ENCODE peak calls at places on chromosome 15, in six cellular contexts. R is aorta; M is colonic mucosa; N is effector memory CD4-positive, alpha-beta T cell; G is heart left ventricle; H is endodermal cell. O is an unnamed sample. For H3K36me3, the result is how much of the 10 kb centered on the place peaks cover.

GRCh38 chr15:70486451-70487379 is 276.6 kb downstream of the UACA start:
- DNase-seq in R (peak), M (no peak), N (peak), G (no peak), H (no peak), O (peak)

GRCh38 chr15:49424954-49425353 is 1.9 kb downstream of the FGF7 start:
- DNase-seq in R (no peak), M (no peak), N (no peak), G (no peak), H (no peak), O (no peak)

GRCh38 chr15:77992356-77993222 is 84.9 kb downstream of the TBC1D2B start:
- DNase-seq in R (no peak), M (no peak), N (no peak), G (no peak), H (no peak), O (no peak)

GRCh38 chr15:64571857-64572291 is 111.5 kb downstream of the ZNF609 start:
- DNase-seq in R (no peak), M (peak), N (no peak), G (no peak), H (no peak), O (no peak)

GRCh38 chr15:82113116-82113715 is 67.4 kb upstream of the MEX3B start:
- DNase-seq in R (no peak), M (no peak), N (no peak), G (no peak), H (no peak), O (no peak)

GRCh38 chr15:33242669-33243191 is 48.2 kb upstream of the FMN1 start:
- DNase-seq in R (no peak), M (no peak), N (no peak), G (no peak), H (peak), O (no peak)

GRCh38 chr15:32106401-32107381 is 76.4 kb downstream of the CHRNA7 start:
- DNase-seq in R (no peak), M (no peak), N (no peak), G (no peak), H (peak), O (no peak)

GRCh38 chr15:56471440-56472069 is 6.6 kb upstream of the MNS1 start:
- DNase-seq in R (no peak), M (no peak), N (no peak), G (no peak), H (no peak), O (no peak)

GRCh38 chr15:37767841-37768455 is 166.5 kb upstream of the TMCO5A start:
- DNase-seq in R (no peak), M (no peak), N (no peak), G (no peak), H (no peak), O (no peak)

GRCh38 chr15:52415628-52416027 is 113.1 kb downstream of the MYO5A start:
- DNase-seq in R (no peak), M (no peak), N (no peak), G (no peak), H (no peak), O (no peak)

GRCh38 chr15:41115652-41116115 is 396 bp downstream of the INO80 start:
- DNase-seq in R (peak), M (peak), N (peak), G (peak), H (peak), O (peak)

GRCh38 chr15:89206908-89207331 is 14.5 kb downstream of the RLBP1 start:
- DNase-seq in R (peak), M (peak), N (peak), G (peak), H (peak), O (peak)

GRCh38 chr15:40334941-40335795 is 5.6 kb downstream of the CCDC9B start:
- DNase-seq in R (peak), M (peak), N (no peak), G (no peak), H (no peak), O (no peak)

GRCh38 chr15:99443768-99444446 is 121.9 kb upstream of the MEF2A start:
- DNase-seq in R (peak), M (no peak), N (no peak), G (no peak), H (no peak), O (peak)

GRCh38 chr15:71131601-71132357 is 16.5 kb downstream of the THSD4 start:
- DNase-seq in R (no peak), M (no peak), N (no peak), G (no peak), H (no peak), O (no peak)

GRCh38 chr15:34102175-34102925 is 467 bp downstream of the PGBD4 start:
- DNase-seq in R (no peak), M (no peak), N (no peak), G (no peak), H (no peak), O (no peak)

GRCh38 chr15:37801529-37801928 is 132.9 kb upstream of the TMCO5A start:
- DNase-seq in R (no peak), M (no peak), N (no peak), G (no peak), H (no peak), O (no peak)

GRCh38 chr15:37517106-37517505 is 416.8 kb upstream of the MEIS2 start:
- DNase-seq in R (no peak), M (no peak), N (no peak), G (no peak), H (no peak), O (no peak)

GRCh38 chr15:42270996-42271395 is 2.0 kb upstream of the GANC start:
- DNase-seq in R (no peak), M (no peak), N (no peak), G (no peak), H (no peak), O (no peak)
- H3K4me3 ChIP-seq in R (no peak), M (no peak), N (no peak), G (peak), H (peak), O (peak)

DNA sequence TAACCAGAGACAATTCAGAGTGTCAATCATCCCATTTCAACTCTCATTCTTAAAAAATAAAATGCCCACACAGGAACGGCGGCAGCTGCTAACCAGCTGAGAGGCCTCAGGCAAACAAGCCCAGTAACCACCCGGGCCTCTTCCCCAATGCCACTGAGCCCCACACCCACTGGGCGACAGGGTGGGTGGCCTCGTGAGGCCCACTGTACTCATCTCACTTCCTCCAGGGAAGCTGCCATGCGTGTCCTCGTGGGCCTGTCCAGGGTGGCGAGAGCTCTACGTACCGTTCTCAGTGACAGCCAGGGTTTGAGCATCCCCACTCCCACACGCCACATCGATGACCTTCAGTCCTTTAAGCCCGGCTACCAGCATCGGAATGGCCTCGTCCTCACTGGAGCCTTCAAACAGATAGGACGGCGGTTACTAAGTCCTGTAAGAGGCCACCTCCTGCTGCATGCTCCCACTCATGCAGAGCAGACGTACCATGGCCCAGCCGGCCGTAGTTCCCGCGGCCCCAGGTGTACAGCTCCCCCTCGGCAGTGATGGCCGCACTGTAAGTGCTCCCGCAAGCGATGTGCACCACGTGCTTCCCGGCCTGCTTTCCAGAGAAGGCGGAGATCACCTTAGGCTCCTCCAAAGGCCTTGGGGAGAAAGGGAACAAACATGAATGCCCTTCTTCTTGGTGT is 56.5 kb downstream of the HERC2 start:
- DNase-seq in R (no peak), M (no peak), N (no peak), G (no peak), H (no peak), O (no peak)
- H3K36me3 ChIP-seq in R (under half), M (under half), N (half or more), G (half or more), H (half or more), O (half or more)

GRCh38 chr15:101390462-101390861 is 95.4 kb upstream of the SNRPA1 start:
- DNase-seq in R (no peak), M (no peak), N (no peak), G (no peak), H (no peak), O (no peak)
- H3K27ac ChIP-seq in R (no peak), M (no peak), N (no peak), G (no peak), H (no peak), O (no peak)

GRCh38 chr15:80066912-80067311 is 7.4 kb downstream of the ZFAND6 start:
- DNase-seq in R (no peak), M (no peak), N (no peak), G (no peak), H (no peak), O (no peak)

GRCh38 chr15:80058044-80058443 is 1.4 kb upstream of the ZFAND6 start:
- DNase-seq in R (no peak), M (no peak), N (no peak), G (no peak), H (no peak), O (no peak)

GRCh38 chr15:80059786-80060489 is 462 bp downstream of the ZFAND6 start:
- DNase-seq in R (no peak), M (peak), N (no peak), G (peak), H (no peak), O (peak)

GRCh38 chr15:80058851-80059785 is at the start of gene ZFAND6:
- DNase-seq in R (peak), M (peak), N (peak), G (peak), H (peak), O (peak)

DNA sequence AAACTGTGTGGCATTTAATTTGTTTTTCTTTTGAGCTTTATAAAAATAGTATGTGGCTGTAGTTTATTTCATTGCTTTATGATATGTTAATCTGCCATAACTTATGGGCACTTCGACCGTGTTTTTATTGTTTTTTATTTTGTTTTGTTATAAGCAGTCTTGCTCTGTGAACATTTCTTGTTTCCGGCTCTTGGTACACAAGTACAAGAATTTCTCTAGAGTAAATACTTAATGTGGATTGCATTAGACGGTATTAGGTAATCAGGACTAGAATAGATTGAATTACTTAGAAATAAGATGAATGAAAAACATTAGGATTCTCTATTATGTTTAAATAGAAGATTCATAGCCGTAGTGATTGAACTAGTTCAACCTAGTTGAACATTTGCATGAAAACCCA is 2.1 kb downstream of the ZFAND6 start:
- DNase-seq in R (no peak), M (no peak), N (no peak), G (no peak), H (no peak), O (no peak)
- H3K4me3 ChIP-seq in R (no peak), M (peak), N (no peak), G (no peak), H (peak), O (peak)

GRCh38 chr15:75353604-75354003 is 6.8 kb downstream of the NEIL1 start:
- DNase-seq in R (no peak), M (no peak), N (no peak), G (no peak), H (no peak), O (no peak)

GRCh38 chr15:75354454-75354853 is 7.6 kb downstream of the NEIL1 start:
- DNase-seq in R (no peak), M (no peak), N (no peak), G (no peak), H (no peak), O (no peak)

GRCh38 chr15:75349851-75350588 is 3.2 kb downstream of the NEIL1 start:
- DNase-seq in R (peak), M (peak), N (peak), G (no peak), H (no peak), O (peak)

GRCh38 chr15:75350601-75351331 is 3.9 kb downstream of the NEIL1 start:
- DNase-seq in R (no peak), M (no peak), N (no peak), G (no peak), H (no peak), O (no peak)

GRCh38 chr15:75352186-75352585 is 5.3 kb downstream of the NEIL1 start:
- DNase-seq in R (no peak), M (no peak), N (no peak), G (no peak), H (no peak), O (no peak)
- H3K36me3 ChIP-seq in R (under half), M (under half), N (under half), G (under half), H (under half), O (under half)

GRCh38 chr15:68512578-68512977 is 66.2 kb upstream of the CORO2B start:
- DNase-seq in R (no peak), M (no peak), N (no peak), G (no peak), H (no peak), O (no peak)

GRCh38 chr15:68518046-68518445 is 60.7 kb upstream of the CORO2B start:
- DNase-seq in R (no peak), M (no peak), N (no peak), G (no peak), H (peak), O (no peak)

GRCh38 chr15:68518785-68519430 is 59.9 kb upstream of the CORO2B start:
- DNase-seq in R (no peak), M (no peak), N (no peak), G (no peak), H (no peak), O (no peak)

GRCh38 chr15:68515371-68516095 is 63.3 kb upstream of the CORO2B start:
- DNase-seq in R (no peak), M (no peak), N (no peak), G (no peak), H (no peak), O (no peak)

DNA sequence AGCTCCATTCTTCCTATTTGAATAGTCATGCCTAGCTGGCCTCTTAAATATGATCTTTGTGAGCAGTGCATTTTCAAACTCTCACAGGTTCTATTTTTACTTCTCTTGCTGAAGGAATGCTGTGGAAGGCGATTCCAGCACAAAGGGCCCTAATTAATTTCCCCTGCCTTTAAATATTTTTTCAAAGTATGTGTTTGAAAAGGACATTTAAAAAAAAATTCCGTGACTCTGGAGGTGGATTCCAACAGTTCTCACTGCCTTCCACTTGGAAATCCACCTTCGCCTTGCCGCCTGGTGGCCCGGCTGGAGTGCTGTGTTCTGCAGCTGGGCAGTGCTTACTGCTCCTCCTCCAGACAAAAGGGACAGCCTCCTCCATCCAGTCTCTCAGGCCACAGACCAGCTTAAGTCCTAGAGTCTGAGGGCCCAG is 61.5 kb upstream of the CORO2B start:
- DNase-seq in R (peak), M (no peak), N (no peak), G (peak), H (peak), O (no peak)
- H3K27ac ChIP-seq in R (peak), M (no peak), N (no peak), G (peak), H (peak), O (no peak)

DNA sequence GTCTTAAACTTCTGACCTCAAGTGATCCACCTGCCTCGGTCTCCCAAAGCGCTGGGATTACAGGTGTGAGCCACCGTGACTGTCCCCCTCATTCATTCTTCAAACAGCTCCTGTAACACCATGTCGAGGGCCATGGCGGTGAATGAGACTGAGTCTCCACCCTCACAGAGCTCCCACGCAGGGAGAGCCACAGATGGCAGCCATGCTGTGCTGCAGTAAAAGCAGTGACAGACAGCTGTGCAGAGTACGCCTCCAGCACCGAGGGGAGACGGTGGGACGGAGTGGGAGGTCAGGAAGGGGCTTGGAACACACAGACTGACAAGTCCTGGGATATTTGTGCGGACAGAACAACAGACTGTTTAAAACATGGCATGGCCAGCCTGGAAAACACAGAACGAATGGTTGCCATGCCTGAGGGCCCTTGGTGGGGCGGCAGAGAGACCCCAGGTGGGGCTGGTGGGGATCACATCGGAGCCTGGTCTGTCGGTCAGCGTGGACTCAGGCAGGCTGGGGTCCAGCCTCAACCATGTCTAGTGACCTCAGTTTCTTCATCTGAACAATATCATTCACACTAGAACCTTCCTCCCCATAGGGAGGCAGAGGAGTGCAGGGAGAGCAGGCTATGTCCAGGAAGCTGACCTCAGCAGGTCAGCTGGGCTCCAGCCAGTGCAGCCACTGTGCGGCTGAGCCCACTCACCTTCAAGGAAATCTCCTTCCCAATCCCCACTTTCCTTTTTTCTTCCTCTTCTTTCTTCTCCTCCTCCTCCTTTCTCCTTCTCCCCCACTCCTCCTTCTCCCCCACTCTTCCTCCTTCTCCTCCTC is 20.6 kb upstream of the LCTL start:
- DNase-seq in R (no peak), M (no peak), N (no peak), G (no peak), H (peak), O (no peak)
- H3K4me3 ChIP-seq in R (no peak), M (no peak), N (no peak), G (no peak), H (no peak), O (no peak)

O was measured in Peyer's patch.